ENCODE peak calls at places on chromosomes 7 and 10, in six cellular contexts. P is AG04450; W is CD8-positive, alpha-beta T cell; Y is lung; U is heart left ventricle; T is CD4-positive, alpha-beta T cell. J is an unnamed sample.

GRCh38 chr7:19362099-19362498 is 216.9 kb upstream of the FERD3L start:
- DNase-seq in P (no peak), T (no peak), W (no peak), U (no peak), Y (no peak), J (no peak)

GRCh38 chr7:152481082-152481481 is 45.3 kb upstream of the KMT2C start:
- DNase-seq in T (no peak), W (no peak), U (no peak), P (no peak), Y (no peak), J (no peak)

GRCh38 chr7:64882341-64883112 is 20.5 kb upstream of the ZNF273 start:
- DNase-seq in P (no peak), W (peak; percentile 23), U (peak; percentile 84), T (no peak), Y (peak; percentile 53), J (peak; percentile 92)

GRCh38 chr10:32957341-32958084 is 517 bp downstream of the ITGB1 start:
- DNase-seq in W (peak; percentile 34), P (no peak), U (peak; percentile 72), T (no peak), Y (peak; percentile 55), J (no peak)

GRCh38 chr7:24722386-24723177 is 34.7 kb downstream of the GSDME start:
- DNase-seq in U (no peak), T (no peak), P (no peak), W (no peak), Y (no peak), J (peak; percentile 80)

GRCh38 chr7:150852371-150852905 is at the start of gene AOC1:
- DNase-seq in W (no peak), T (no peak), Y (peak; percentile 41), P (no peak), U (no peak), J (peak; percentile 57)

GRCh38 chr10:25797888-25798429 is 136.1 kb upstream of the MYO3A start:
- DNase-seq in U (no peak), T (no peak), P (no peak), Y (no peak), W (no peak), J (no peak)

GRCh38 chr10:5546891-5547683 is 22.3 kb downstream of the CALML3 start:
- DNase-seq in W (no peak), T (no peak), Y (peak; percentile 64), P (no peak), U (no peak), J (no peak)

GRCh38 chr7:143171697-143172096 is 11.5 kb upstream of the TAS2R39 start:
- DNase-seq in W (no peak), Y (no peak), P (no peak), T (no peak), U (no peak), J (no peak)

GRCh38 chr7:64889686-64890162 is 13.3 kb upstream of the ZNF273 start:
- DNase-seq in U (no peak), P (no peak), T (no peak), W (no peak), Y (no peak), J (no peak)

GRCh38 chr7:135368416-135369186 is 135.0 kb downstream of the STRA8 start:
- DNase-seq in W (no peak), P (no peak), U (no peak), Y (no peak), T (no peak), J (no peak)

GRCh38 chr7:74569501-74570075 is 87.9 kb upstream of the GTF2I start:
- DNase-seq in U (no peak), P (no peak), W (no peak), Y (no peak), T (no peak), J (no peak)

GRCh38 chr10:52115823-52116222 is 198.3 kb upstream of the DKK1 start:
- DNase-seq in Y (no peak), U (no peak), W (no peak), P (no peak), T (no peak), J (no peak)

GRCh38 chr10:78952018-78952417 is 116.7 kb upstream of the ZMIZ1 start:
- DNase-seq in W (no peak), T (no peak), U (no peak), Y (no peak), P (no peak), J (no peak)

GRCh38 chr7:46710927-46711326 is 789.9 kb upstream of the IGFBP3 start:
- DNase-seq in T (no peak), Y (no peak), W (no peak), P (no peak), U (no peak), J (no peak)

GRCh38 chr10:109358325-109358724 is 565.0 kb downstream of the XPNPEP1 start:
- DNase-seq in Y (no peak), U (no peak), W (no peak), P (no peak), T (no peak), J (no peak)

GRCh38 chr7:43112941-43113621 is 634 bp downstream of the HECW1 start:
- DNase-seq in P (no peak), Y (no peak), W (no peak), U (no peak), T (no peak), J (peak; percentile 84)

GRCh38 chr7:879706-880105 is 3.4 kb downstream of the GET4 start:
- DNase-seq in W (no peak), U (no peak), T (no peak), P (no peak), Y (no peak), J (no peak)

GRCh38 chr10:110775406-110775805 is 96.3 kb upstream of the PDCD4 start:
- DNase-seq in U (no peak), Y (no peak), P (no peak), T (no peak), W (no peak), J (no peak)

GRCh38 chr7:108459922-108460551 is 3.8 kb upstream of the NRCAM start:
- DNase-seq in Y (no peak), P (no peak), T (no peak), W (peak; percentile 29), U (no peak), J (no peak)

GRCh38 chr10:33126118-33126517 is 168.1 kb upstream of the ITGB1 start:
- DNase-seq in T (no peak), Y (no peak), P (no peak), W (peak; percentile 29), U (no peak), J (no peak)

GRCh38 chr10:22042557-22043326 is 39.2 kb upstream of the DNAJC1 start:
- DNase-seq in Y (no peak), W (no peak), T (no peak), P (no peak), U (no peak), J (no peak)

GRCh38 chr7:105664816-105665525 is 83.7 kb upstream of the EFCAB10 start:
- DNase-seq in P (no peak), T (no peak), Y (no peak), W (no peak), U (no peak), J (no peak)

GRCh38 chr10:89793649-89794254 is 92.4 kb downstream of the KIF20B start:
- DNase-seq in W (peak; percentile 27), Y (no peak), U (no peak), T (peak; percentile 9), P (peak; percentile 55), J (no peak)

GRCh38 chr10:9009505-9009904 is 955.0 kb downstream of the GATA3 start:
- DNase-seq in T (no peak), W (no peak), P (no peak), Y (no peak), U (no peak), J (no peak)

GRCh38 chr7:115748123-115748738 is 282.3 kb downstream of the TFEC start:
- DNase-seq in T (no peak), Y (no peak), U (no peak), P (no peak), W (no peak), J (no peak)

GRCh38 chr7:28293529-28293835 is 112.9 kb upstream of the JAZF1 start:
- DNase-seq in T (no peak), Y (no peak), W (no peak), P (no peak), U (no peak), J (no peak)

GRCh38 chr7:34982371-34983019 is 54.8 kb downstream of the DPY19L1 start:
- DNase-seq in Y (no peak), U (no peak), W (no peak), T (no peak), P (no peak), J (no peak)

DNA sequence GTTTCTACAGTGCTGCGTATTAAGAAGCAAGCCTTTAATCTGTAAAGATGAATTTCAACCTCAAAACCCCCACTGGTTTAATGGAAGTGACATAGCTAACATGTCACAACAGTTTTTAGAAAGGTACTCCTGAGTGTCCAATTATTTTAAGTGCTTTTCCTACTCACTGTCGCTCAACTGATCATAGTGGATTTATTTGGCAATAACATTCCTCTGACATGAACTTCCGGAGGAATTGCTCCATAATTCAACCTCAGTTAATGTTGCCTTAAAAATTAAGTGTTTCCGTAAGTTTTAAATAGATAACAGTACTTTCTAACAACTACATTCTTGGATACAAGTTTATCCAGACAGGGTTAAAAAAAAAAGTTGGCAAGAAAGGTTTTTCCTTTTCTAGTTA is 57.4 kb downstream of the AGMO start:
- DNase-seq in Y (no peak), W (no peak), U (no peak), T (no peak), P (no peak), J (no peak)
- H3K9me3 ChIP-seq in Y (no peaks in the 10 kb centered on the region), W (no peaks in the 10 kb centered on the region), U (no peaks in the 10 kb centered on the region), T (no peaks in the 10 kb centered on the region), P (no peaks in the 10 kb centered on the region), J (no peaks in the 10 kb centered on the region)

DNA sequence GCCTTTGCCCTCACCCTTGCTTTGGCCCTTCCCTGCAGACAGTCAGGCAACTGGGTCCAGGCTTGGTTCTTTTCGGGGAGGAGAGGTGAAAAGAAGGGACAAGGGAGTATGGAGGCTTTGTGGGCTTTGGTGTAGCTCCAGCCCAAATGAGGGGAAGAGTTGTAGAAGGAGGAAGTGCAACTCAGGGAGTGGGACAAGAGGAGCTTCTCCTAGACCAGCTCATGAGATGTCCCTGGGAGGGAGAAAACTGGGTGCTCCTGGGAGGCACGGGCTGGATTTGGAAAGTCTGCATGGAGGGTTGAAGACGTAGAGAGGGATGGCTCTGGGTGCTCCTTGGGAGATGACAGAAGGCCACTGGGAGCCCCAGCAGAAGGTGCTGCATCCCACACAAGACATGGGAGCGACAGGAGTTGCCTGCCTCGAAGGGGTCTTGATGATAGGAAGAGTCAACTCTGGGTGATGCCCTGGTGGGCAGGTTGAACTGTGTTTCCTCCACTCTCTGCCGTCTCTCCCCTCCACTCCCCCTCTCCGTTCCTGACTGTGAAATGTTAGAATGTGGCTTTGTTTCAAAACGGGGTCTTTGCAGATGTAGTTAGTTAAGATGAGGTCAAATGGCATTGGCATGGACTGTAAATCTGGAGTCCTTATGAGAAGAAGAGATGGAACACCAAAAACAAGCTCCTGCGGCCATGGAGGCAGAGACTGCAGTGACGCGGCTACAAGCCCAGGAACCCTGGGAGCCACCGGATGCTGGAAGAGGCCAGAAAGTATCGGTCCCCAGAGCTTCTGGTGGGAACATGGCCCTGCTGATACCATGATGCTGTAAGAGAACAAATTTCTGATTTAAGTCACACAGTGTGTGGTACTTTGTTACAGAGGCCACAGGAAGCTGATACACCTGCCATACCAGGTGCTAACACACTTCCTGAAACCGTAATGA is 298.5 kb downstream of the GLRX3 start:
- DNase-seq in Y (peak; percentile 26), T (no peak), W (no peak), P (no peak), U (no peak), J (peak; percentile 89)
- H3K9me3 ChIP-seq in Y (peaks cover 2% of the 10 kb centered on the region), T (no peaks in the 10 kb centered on the region), W (no peaks in the 10 kb centered on the region), P (peaks cover 64% of the 10 kb centered on the region), U (no peaks in the 10 kb centered on the region), J (no peaks in the 10 kb centered on the region)

GRCh38 chr7:158450476-158451124 is 137.0 kb downstream of the PTPRN2 start:
- DNase-seq in W (no peak), P (no peak), T (no peak), U (no peak), Y (no peak), J (no peak)
- H3K9me3 ChIP-seq in W (no peaks in the 10 kb centered on the region), P (peaks cover 77% of the 10 kb centered on the region), T (no peaks in the 10 kb centered on the region), U (no peaks in the 10 kb centered on the region), Y (peaks cover 7% of the 10 kb centered on the region), J (no peaks in the 10 kb centered on the region)

GRCh38 chr7:153530441-153530840 is 521.8 kb upstream of the DPP6 start:
- DNase-seq in W (no peak), U (no peak), P (no peak), T (no peak), Y (no peak), J (peak; percentile 62)
- H3K9me3 ChIP-seq in W (no peaks in the 10 kb centered on the region), U (no peaks in the 10 kb centered on the region), P (peaks cover 46% of the 10 kb centered on the region), T (no peaks in the 10 kb centered on the region), Y (peaks cover 8% of the 10 kb centered on the region), J (no peaks in the 10 kb centered on the region)

J was measured in esophagus muscularis mucosa.